ENCODE peak calls at places on chromosomes 5 and 9, in seven cellular contexts. L, D, B, F, P, E and U are unnamed samples.

GRCh38 chr5:30237189-30237588 is 956.3 kb upstream of the CDH6 start:
- DNase-seq in F (no peak), P (no peak), D (no peak), L (no peak), B (no peak), E (no peak), U (no peak)

GRCh38 chr9:121437891-121438290 is 61.8 kb downstream of the GGTA1 start:
- DNase-seq in L (no peak), F (no peak), D (no peak), E (no peak), P (no peak), B (no peak), U (no peak)

GRCh38 chr9:129221979-129222635 is 44.0 kb upstream of the IER5L start:
- DNase-seq in F (no peak), D (no peak), E (no peak), L (no peak), P (no peak), B (no peak), U (no peak)

GRCh38 chr9:6907772-6908381 is 150.1 kb downstream of the KDM4C start:
- DNase-seq in P (no peak), D (no peak), L (peak), B (no peak), E (no peak), F (no peak), U (peak)

GRCh38 chr5:14374100-14374499 is 207.5 kb upstream of the OTULINL start:
- DNase-seq in P (no peak), L (no peak), E (no peak), F (no peak), D (no peak), B (no peak), U (no peak)

GRCh38 chr5:130350131-130350530 is 445.9 kb downstream of the CHSY3 start:
- DNase-seq in P (no peak), E (no peak), F (no peak), L (no peak), D (no peak), B (no peak), U (no peak)

GRCh38 chr5:164357405-164358033 is 852.1 kb downstream of the MAT2B start:
- DNase-seq in D (no peak), L (no peak), E (no peak), F (no peak), B (no peak), P (no peak), U (no peak)

GRCh38 chr5:178626484-178627258 is at the start of gene CLK4:
- DNase-seq in E (peak), D (peak), L (peak), P (peak), B (peak), F (peak), U (peak)

GRCh38 chr9:36407122-36407723 is 7.2 kb upstream of the RNF38 start:
- DNase-seq in E (peak), P (peak), L (peak), B (peak), D (peak), F (peak), U (peak)

GRCh38 chr9:76456202-76456926 is 2.6 kb upstream of the GCNT1 start:
- DNase-seq in E (peak), F (peak), L (no peak), D (no peak), P (no peak), B (no peak), U (peak)

GRCh38 chr5:124819201-124819600 is 72.8 kb upstream of the ZNF608 start:
- DNase-seq in P (no peak), L (no peak), E (no peak), D (no peak), F (no peak), B (no peak), U (no peak)

GRCh38 chr5:131671994-131672655 is 37.1 kb upstream of the RAPGEF6 start:
- DNase-seq in L (no peak), F (no peak), B (no peak), P (no peak), E (no peak), D (peak), U (no peak)

GRCh38 chr5:96509721-96510383 is 76.8 kb upstream of the PCSK1 start:
- DNase-seq in D (no peak), P (no peak), L (peak), B (no peak), F (no peak), E (no peak), U (no peak)

GRCh38 chr5:159901772-159902171 is 14.5 kb upstream of the ADRA1B start:
- DNase-seq in F (no peak), P (no peak), E (no peak), B (no peak), D (no peak), L (no peak), U (no peak)

GRCh38 chr9:115039686-115040085 is 78.3 kb downstream of the TNC start:
- DNase-seq in D (no peak), P (no peak), E (no peak), L (no peak), B (no peak), F (no peak), U (no peak)

GRCh38 chr9:96137666-96138429 is 164.1 kb downstream of the HSD17B3 start:
- DNase-seq in D (no peak), P (no peak), E (no peak), L (no peak), B (no peak), F (no peak), U (peak)

GRCh38 chr5:180069589-180070247 is 1.8 kb downstream of the RNF130 start:
- DNase-seq in F (no peak), B (peak), P (no peak), E (no peak), L (no peak), D (no peak), U (peak)

GRCh38 chr5:51399636-51399993 is 16.4 kb downstream of the ISL1 start:
- DNase-seq in P (no peak), F (no peak), B (no peak), D (no peak), L (no peak), E (no peak), U (no peak)

GRCh38 chr5:39570418-39571027 is 145.7 kb upstream of the DAB2 start:
- DNase-seq in P (no peak), E (no peak), B (no peak), D (no peak), L (peak), F (no peak), U (peak)

GRCh38 chr9:131656356-131657030 is 83.4 kb downstream of the RAPGEF1 start:
- DNase-seq in F (peak), B (peak), L (no peak), D (no peak), P (no peak), E (peak), U (no peak)

GRCh38 chr5:62969409-62970120 is 390.9 kb downstream of the LRRC70 start:
- DNase-seq in P (no peak), L (no peak), B (no peak), E (no peak), D (no peak), F (no peak), U (no peak)

GRCh38 chr5:139745800-139746690 is 49.6 kb upstream of the PSD2 start:
- DNase-seq in P (peak), L (peak), D (peak), B (peak), F (peak), E (peak), U (peak)

GRCh38 chr9:127199001-127199791 is 65.4 kb upstream of the GARNL3 start:
- DNase-seq in E (peak), D (peak), L (peak), B (peak), P (peak), F (peak), U (peak)

GRCh38 chr5:3341446-3342240 is 254.0 kb upstream of the IRX1 start:
- DNase-seq in P (no peak), E (no peak), D (no peak), F (no peak), L (no peak), B (peak), U (no peak)

GRCh38 chr5:109837226-109837861 is 147.6 kb downstream of the MAN2A1 start:
- DNase-seq in L (no peak), P (no peak), B (no peak), D (no peak), F (no peak), E (no peak), U (no peak)

GRCh38 chr5:133450311-133450710 is 162.0 kb downstream of the FSTL4 start:
- DNase-seq in B (no peak), F (no peak), D (no peak), P (peak), L (no peak), E (no peak), U (no peak)

GRCh38 chr5:134527156-134527960 is 1.9 kb downstream of the JADE2 start:
- DNase-seq in D (peak), F (peak), B (peak), E (peak), L (peak), P (peak), U (peak)

GRCh38 chr9:130977811-130978221 is 31.2 kb upstream of the LAMC3 start:
- DNase-seq in L (no peak), E (no peak), F (no peak), P (no peak), B (no peak), D (no peak), U (no peak)

GRCh38 chr9:116232425-116233159 is 79.0 kb downstream of the PAPPA start:
- DNase-seq in P (no peak), B (no peak), D (no peak), E (no peak), F (no peak), L (peak), U (no peak)

GRCh38 chr9:4097490-4097889 is 202.4 kb downstream of the GLIS3 start:
- DNase-seq in D (no peak), F (no peak), P (no peak), B (no peak), E (no peak), L (no peak), U (no peak)

GRCh38 chr5:140561753-140562523 is 2.5 kb downstream of the APBB3 start:
- DNase-seq in P (peak), L (no peak), B (no peak), F (no peak), E (no peak), D (no peak), U (no peak)

GRCh38 chr5:151270599-151270998 is 17.6 kb downstream of the GM2A start:
- DNase-seq in F (no peak), L (no peak), P (no peak), E (no peak), B (no peak), D (no peak), U (no peak)

GRCh38 chr5:142014911-142015584 is 2.2 kb upstream of the GNPDA1 start:
- DNase-seq in B (no peak), D (peak), F (peak), L (peak), E (peak), P (peak), U (peak)